ENCODE peak calls at places on chromosomes 5 and 9, in four cellular contexts. X, Y, U and W are unnamed samples.

GRCh38 chr9:107929439-107929838 is 439.9 kb upstream of the KLF4 start:
- DNase-seq in X (no peak), U (peak), Y (no peak), W (peak)

GRCh38 chr5:133276171-133276570 is 224.4 kb downstream of the HSPA4 start:
- DNase-seq in X (no peak), U (no peak), Y (no peak), W (no peak)

GRCh38 chr5:17148481-17148880 is 69.0 kb upstream of the BASP1 start:
- DNase-seq in X (no peak), Y (no peak), U (no peak), W (no peak)

GRCh38 chr9:93346240-93347112 is 105.0 kb upstream of the FAM120A start:
- DNase-seq in X (no peak), Y (no peak), U (no peak), W (peak)

GRCh38 chr5:86689103-86689729 is 71.5 kb downstream of the COX7C start:
- DNase-seq in X (no peak), U (no peak), Y (no peak), W (no peak)

GRCh38 chr5:120447706-120448239 is 16.3 kb upstream of the PRR16 start:
- DNase-seq in X (no peak), Y (no peak), U (no peak), W (no peak)

GRCh38 chr9:137492464-137493162 is 33.5 kb upstream of the NSMF start:
- DNase-seq in Y (no peak), X (no peak), U (peak), W (peak)

GRCh38 chr5:81878333-81878732 is 93.5 kb upstream of the ATG10 start:
- DNase-seq in U (no peak), Y (no peak), X (no peak), W (no peak)

GRCh38 chr5:74993743-74994142 is 58.6 kb downstream of the GCNT4 start:
- DNase-seq in U (no peak), X (no peak), Y (no peak), W (no peak)

GRCh38 chr5:134846641-134846960 is 833 bp downstream of the C5orf24 start:
- DNase-seq in U (peak), Y (peak), X (no peak), W (no peak)

GRCh38 chr5:75367401-75367800 is 30.4 kb downstream of the HMGCR start:
- DNase-seq in U (no peak), X (no peak), Y (no peak), W (no peak)

GRCh38 chr9:91423785-91424402 is at the start of gene NFIL3:
- DNase-seq in Y (peak), X (peak), U (peak), W (peak)

GRCh38 chr9:89077519-89077918 is 86.3 kb downstream of the S1PR3 start:
- DNase-seq in X (no peak), Y (no peak), U (no peak), W (no peak)

GRCh38 chr9:134328841-134329575 is 2.8 kb downstream of the RXRA start:
- DNase-seq in X (no peak), U (peak), Y (no peak), W (peak)

GRCh38 chr5:163964650-163965049 is 459.2 kb downstream of the MAT2B start:
- DNase-seq in U (no peak), X (no peak), Y (no peak), W (no peak)

GRCh38 chr5:17379188-17379951 is 118.7 kb upstream of the TAF11L2 start:
- DNase-seq in X (no peak), U (no peak), Y (no peak), W (no peak)

GRCh38 chr5:72160299-72160698 is 53.0 kb downstream of the MAP1B start:
- DNase-seq in X (no peak), U (no peak), Y (no peak), W (no peak)